ENCODE peak calls at places on chromosomes 5 and 9, in seven cellular contexts. F is thoracic aorta, G is body of pancreas, I is IMR-90, O is heart right ventricle, L is astrocyte, Q is fibroblast of lung. Z is an unnamed sample.

GRCh38 chr9:127763918-127764384 is 14.5 kb downstream of the SH2D3C start:
- DNase-seq in F (no peak), G (peak; percentile 60), I (no peak), O (peak; percentile 73), L (no peak), Q (no peak), Z (peak; percentile 70)

GRCh38 chr5:58258984-58259684 is 200.8 kb downstream of the PLK2 start:
- DNase-seq in F (no peak), G (no peak), I (no peak), O (no peak), L (no peak), Q (no peak), Z (no peak)

GRCh38 chr5:177494356-177495195 is 2.8 kb downstream of the PDLIM7 start:
- DNase-seq in F (peak; percentile 83), G (peak; percentile 55), I (peak; percentile 92), O (peak; percentile 65), L (peak; percentile 88), Q (peak; percentile 94), Z (peak; percentile 60)

GRCh38 chr5:43171926-43172325 is 20.1 kb upstream of the NIM1K start:
- DNase-seq in F (no peak), G (no peak), I (peak; percentile 38), O (no peak), L (no peak), Q (no peak), Z (no peak)

GRCh38 chr5:55856511-55857246 is 5.5 kb downstream of the IL31RA start:
- DNase-seq in F (no peak), G (no peak), I (no peak), O (no peak), L (no peak), Q (no peak), Z (no peak)

GRCh38 chr5:7453947-7454346 is 58.0 kb downstream of the ADCY2 start:
- DNase-seq in F (no peak), G (no peak), I (no peak), O (no peak), L (no peak), Q (no peak), Z (no peak)

GRCh38 chr9:132244582-132245455 is 83.0 kb downstream of the NTNG2 start:
- DNase-seq in F (no peak), G (peak; percentile 61), I (no peak), O (peak; percentile 49), L (no peak), Q (no peak), Z (peak; percentile 40)

GRCh38 chr9:128153117-128153946 is 4.1 kb downstream of the LCN2 start:
- DNase-seq in F (no peak), G (no peak), I (no peak), O (peak; percentile 7), L (no peak), Q (no peak), Z (no peak)

GRCh38 chr5:994272-994607 is 14.4 kb upstream of the NKD2 start:
- DNase-seq in F (no peak), G (no peak), I (no peak), O (no peak), L (no peak), Q (no peak), Z (no peak)

GRCh38 chr9:125550216-125550614 is 156.8 kb downstream of the MAPKAP1 start:
- DNase-seq in F (no peak), G (no peak), I (peak; percentile 17), O (no peak), L (peak; percentile 76), Q (peak; percentile 81), Z (no peak)

GRCh38 chr9:76203373-76203772 is 190.9 kb downstream of the RFK start:
- DNase-seq in F (no peak), G (peak; percentile 26), I (no peak), O (no peak), L (no peak), Q (no peak), Z (no peak)

GRCh38 chr9:127557466-127557869 is 54.6 kb upstream of the STXBP1 start:
- DNase-seq in F (no peak), G (no peak), I (no peak), O (peak; percentile 46), L (no peak), Q (no peak), Z (no peak)

GRCh38 chr5:139459451-139459934 is 3.0 kb downstream of the ECSCR start:
- DNase-seq in F (no peak), G (no peak), I (no peak), O (peak; percentile 45), L (no peak), Q (peak; percentile 32), Z (peak; percentile 35)

GRCh38 chr5:159775890-159776289 is 140.4 kb upstream of the ADRA1B start:
- DNase-seq in F (no peak), G (no peak), I (peak; percentile 10), O (no peak), L (peak; percentile 31), Q (peak; percentile 48), Z (no peak)

GRCh38 chr5:137442660-137443059 is 56.5 kb downstream of the SPOCK1 start:
- DNase-seq in F (no peak), G (no peak), I (no peak), O (no peak), L (no peak), Q (no peak), Z (no peak)

GRCh38 chr9:22588918-22589317 is 142.3 kb downstream of the DMRTA1 start:
- DNase-seq in F (no peak), G (no peak), I (no peak), O (no peak), L (no peak), Q (no peak), Z (no peak)

GRCh38 chr9:8560560-8561525 is 761.3 kb upstream of the DMAC1 start:
- DNase-seq in F (no peak), G (no peak), I (peak; percentile 0), O (no peak), L (no peak), Q (peak; percentile 13), Z (no peak)

DNA sequence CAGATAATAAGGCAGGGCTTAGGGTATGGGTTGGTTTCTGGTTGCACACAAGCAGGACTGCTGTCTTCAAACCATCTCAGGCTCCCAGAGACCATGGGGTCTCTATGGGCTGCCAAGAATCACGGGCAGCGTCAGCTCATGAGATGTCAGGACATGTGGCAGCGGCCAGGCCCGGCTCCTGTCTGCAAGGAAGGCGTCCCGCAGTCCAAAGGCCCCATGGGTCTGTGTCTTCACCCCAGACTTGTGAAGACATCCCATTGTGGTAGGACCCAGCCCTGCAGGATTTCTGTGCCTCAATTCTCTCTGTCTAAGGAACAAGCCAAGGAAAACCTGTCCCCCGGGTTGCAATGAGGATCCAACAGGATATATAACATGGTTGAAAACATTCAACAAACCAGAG is 32.6 kb downstream of the IPPK start:
- DNase-seq in F (no peak), G (no peak), I (no peak), O (no peak), L (no peak), Q (no peak), Z (no peak)
- H3K36me3 ChIP-seq in F (peaks cover 25% of the 10 kb centered on the region), G (no peaks in the 10 kb centered on the region), I (peaks cover 66% of the 10 kb centered on the region), O (peaks cover 96% of the 10 kb centered on the region), L (peaks cover 37% of the 10 kb centered on the region), Q (peaks cover 16% of the 10 kb centered on the region), Z (peaks cover 99% of the 10 kb centered on the region)

GRCh38 chr5:80141681-80142080 is 106.5 kb downstream of the THBS4 start:
- DNase-seq in F (no peak), G (no peak), I (no peak), O (no peak), L (no peak), Q (peak; percentile 10), Z (no peak)

GRCh38 chr5:80140496-80140895 is 105.3 kb downstream of the THBS4 start:
- DNase-seq in F (no peak), G (no peak), I (no peak), O (no peak), L (no peak), Q (no peak), Z (no peak)

GRCh38 chr5:80143491-80143890 is 108.3 kb downstream of the THBS4 start:
- DNase-seq in F (no peak), G (no peak), I (no peak), O (no peak), L (no peak), Q (no peak), Z (no peak)

GRCh38 chr5:80141147-80141671 is 106.1 kb downstream of the THBS4 start:
- DNase-seq in F (peak; percentile 15), G (peak; percentile 87), I (peak; percentile 15), O (peak; percentile 82), L (no peak), Q (peak; percentile 15), Z (peak; percentile 89)

DNA sequence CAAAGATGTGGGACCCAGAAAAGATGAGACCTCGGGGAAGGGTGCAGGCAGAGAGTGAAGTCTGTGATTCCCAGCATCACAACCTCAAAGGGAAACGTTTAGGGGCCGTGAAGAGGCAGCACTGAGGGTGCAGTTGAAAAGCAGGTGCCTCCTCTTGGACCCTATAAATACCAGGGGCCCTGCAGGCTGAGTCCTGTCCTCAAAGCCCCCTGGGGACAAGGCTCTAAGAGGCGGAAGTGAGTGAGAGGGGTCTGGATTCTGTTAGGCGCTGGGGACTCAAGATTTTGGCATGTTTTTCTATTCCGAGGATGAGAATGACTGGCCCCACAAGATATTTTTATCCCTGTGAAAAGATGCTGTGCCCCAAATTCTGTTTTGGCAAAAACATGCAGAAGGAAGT is 107.8 kb downstream of the THBS4 start:
- DNase-seq in F (no peak), G (no peak), I (no peak), O (no peak), L (no peak), Q (no peak), Z (no peak)
- H3K27ac ChIP-seq in F (no peak overlapping the region), G (no peak overlapping the region), I (no peak overlapping the region), O (no peak overlapping the region), L (no peak overlapping the region), Q (no peak overlapping the region), Z (peak overlapping the region; percentile 90)

GRCh38 chr9:119184265-119184936 is 184.8 kb downstream of the BRINP1 start:
- DNase-seq in F (no peak), G (no peak), I (no peak), O (no peak), L (no peak), Q (no peak), Z (no peak)
- H3K9me3 ChIP-seq in F (peaks cover 9% of the 10 kb centered on the region), G (no peaks in the 10 kb centered on the region), I (peaks cover 19% of the 10 kb centered on the region), O (peaks cover 17% of the 10 kb centered on the region), L (no peaks in the 10 kb centered on the region), Q (no peaks in the 10 kb centered on the region), Z (peaks cover 19% of the 10 kb centered on the region)

GRCh38 chr5:54743581-54743980 is 226.0 kb downstream of the SNX18 start:
- DNase-seq in F (no peak), G (no peak), I (no peak), O (no peak), L (no peak), Q (peak; percentile 29), Z (no peak)

GRCh38 chr5:54745599-54745998 is 228.0 kb downstream of the SNX18 start:
- DNase-seq in F (no peak), G (no peak), I (no peak), O (no peak), L (no peak), Q (no peak), Z (no peak)

GRCh38 chr5:54746777-54747398 is 229.3 kb downstream of the SNX18 start:
- DNase-seq in F (no peak), G (no peak), I (no peak), O (no peak), L (no peak), Q (no peak), Z (no peak)

GRCh38 chr5:54743997-54744788 is 226.6 kb downstream of the SNX18 start:
- DNase-seq in F (no peak), G (peak; percentile 55), I (peak; percentile 99), O (no peak), L (peak; percentile 99), Q (peak; percentile 99), Z (no peak)

DNA sequence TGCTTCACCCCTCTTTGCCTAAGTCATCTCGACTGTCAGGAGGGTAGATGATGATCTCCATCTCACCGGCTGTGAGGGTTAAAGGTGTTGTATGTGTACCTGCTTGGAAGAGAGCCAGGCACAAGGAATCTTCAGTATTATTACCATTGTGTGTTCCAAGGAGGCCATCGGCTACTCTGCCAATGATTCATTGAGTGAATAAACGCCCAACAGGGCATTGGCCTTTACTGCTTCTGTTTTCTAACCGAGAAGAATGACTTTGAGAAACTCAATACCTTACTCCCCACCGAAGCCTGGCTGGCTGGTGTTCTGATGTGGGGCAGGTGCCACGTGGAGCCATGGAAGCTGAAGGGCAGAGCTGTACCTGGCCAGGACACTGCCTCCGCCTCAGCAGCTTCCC is 228.8 kb downstream of the SNX18 start:
- DNase-seq in F (no peak), G (no peak), I (no peak), O (no peak), L (no peak), Q (no peak), Z (no peak)
- H3K36me3 ChIP-seq in F (no peaks in the 10 kb centered on the region), G (no peaks in the 10 kb centered on the region), I (no peaks in the 10 kb centered on the region), O (no peaks in the 10 kb centered on the region), L (no peaks in the 10 kb centered on the region), Q (no peaks in the 10 kb centered on the region), Z (no peaks in the 10 kb centered on the region)